ENCODE peak calls at places on chromosome 4, in five cellular contexts. One of them, this sample, is unnamed. For H3K9me3, the result is how much of the 10 kb centered on the place peaks cover.

GRCh38 chr4:98283219-98284199 is 22.3 kb downstream of the RAP1GDS1 start:
- DNase-seq in HCT116: no peak
- DNase-seq in SK-N-MC: no peak
- DNase-seq in prostate gland: no peak
- DNase-seq in upper lobe of left lung: no peak
- DNase-seq in this sample: no peak

GRCh38 chr4:164440196-164440595 is 313.7 kb upstream of the SMIM31 start:
- DNase-seq in HCT116: no peak
- DNase-seq in SK-N-MC: no peak
- DNase-seq in prostate gland: no peak
- DNase-seq in upper lobe of left lung: no peak
- DNase-seq in this sample: no peak

GRCh38 chr4:138222041-138222440 is 20.1 kb downstream of the SLC7A11 start:
- DNase-seq in HCT116: no peak
- DNase-seq in SK-N-MC: peak
- DNase-seq in prostate gland: no peak
- DNase-seq in upper lobe of left lung: no peak
- DNase-seq in this sample: no peak

GRCh38 chr4:11746734-11747133 is 318.0 kb upstream of the HS3ST1 start:
- DNase-seq in HCT116: no peak
- DNase-seq in SK-N-MC: no peak
- DNase-seq in prostate gland: no peak
- DNase-seq in upper lobe of left lung: no peak
- DNase-seq in this sample: no peak

GRCh38 chr4:40227284-40227683 is 30.5 kb downstream of the RHOH start:
- DNase-seq in HCT116: no peak
- DNase-seq in SK-N-MC: peak
- DNase-seq in prostate gland: no peak
- DNase-seq in upper lobe of left lung: no peak
- DNase-seq in this sample: no peak

GRCh38 chr4:158809611-158810486 is 41.0 kb downstream of the FNIP2 start:
- DNase-seq in HCT116: peak
- DNase-seq in SK-N-MC: no peak
- DNase-seq in prostate gland: peak
- DNase-seq in upper lobe of left lung: no peak
- DNase-seq in this sample: no peak

GRCh38 chr4:23970193-23970850 is 80.5 kb upstream of the PPARGC1A start:
- DNase-seq in HCT116: no peak
- DNase-seq in SK-N-MC: no peak
- DNase-seq in prostate gland: no peak
- DNase-seq in upper lobe of left lung: no peak
- DNase-seq in this sample: no peak

GRCh38 chr4:14168919-14169318 is 541.4 kb upstream of the BOD1L1 start:
- DNase-seq in HCT116: no peak
- DNase-seq in SK-N-MC: no peak
- DNase-seq in prostate gland: no peak
- DNase-seq in upper lobe of left lung: no peak
- DNase-seq in this sample: no peak

GRCh38 chr4:26410385-26411293 is 79.6 kb downstream of the CCKAR start:
- DNase-seq in HCT116: no peak
- DNase-seq in SK-N-MC: peak
- DNase-seq in prostate gland: peak
- DNase-seq in upper lobe of left lung: no peak
- DNase-seq in this sample: no peak

GRCh38 chr4:6749340-6750171 is 33.0 kb upstream of the KIAA0232 start:
- DNase-seq in HCT116: peak
- DNase-seq in SK-N-MC: no peak
- DNase-seq in prostate gland: peak
- DNase-seq in upper lobe of left lung: peak
- DNase-seq in this sample: no peak

GRCh38 chr4:157824006-157824405 is 348.8 kb downstream of the GASK1B start:
- DNase-seq in HCT116: no peak
- DNase-seq in SK-N-MC: no peak
- DNase-seq in prostate gland: no peak
- DNase-seq in upper lobe of left lung: peak
- DNase-seq in this sample: no peak

GRCh38 chr4:80434238-80434637 is 98.7 kb downstream of the CFAP299 start:
- DNase-seq in HCT116: no peak
- DNase-seq in SK-N-MC: no peak
- DNase-seq in prostate gland: no peak
- DNase-seq in upper lobe of left lung: no peak
- DNase-seq in this sample: no peak

GRCh38 chr4:25182941-25183340 is 22.7 kb upstream of the SEPSECS start:
- DNase-seq in HCT116: no peak
- DNase-seq in SK-N-MC: no peak
- DNase-seq in prostate gland: no peak
- DNase-seq in upper lobe of left lung: no peak
- DNase-seq in this sample: no peak

GRCh38 chr4:77994194-77994721 is 62.9 kb upstream of the FRAS1 start:
- DNase-seq in HCT116: peak
- DNase-seq in SK-N-MC: peak
- DNase-seq in prostate gland: peak
- DNase-seq in upper lobe of left lung: no peak
- DNase-seq in this sample: no peak

GRCh38 chr4:82797048-82797590 is 1.5 kb downstream of the SCD5 start:
- DNase-seq in HCT116: no peak
- DNase-seq in SK-N-MC: no peak
- DNase-seq in prostate gland: no peak
- DNase-seq in upper lobe of left lung: no peak
- DNase-seq in this sample: no peak

DNA sequence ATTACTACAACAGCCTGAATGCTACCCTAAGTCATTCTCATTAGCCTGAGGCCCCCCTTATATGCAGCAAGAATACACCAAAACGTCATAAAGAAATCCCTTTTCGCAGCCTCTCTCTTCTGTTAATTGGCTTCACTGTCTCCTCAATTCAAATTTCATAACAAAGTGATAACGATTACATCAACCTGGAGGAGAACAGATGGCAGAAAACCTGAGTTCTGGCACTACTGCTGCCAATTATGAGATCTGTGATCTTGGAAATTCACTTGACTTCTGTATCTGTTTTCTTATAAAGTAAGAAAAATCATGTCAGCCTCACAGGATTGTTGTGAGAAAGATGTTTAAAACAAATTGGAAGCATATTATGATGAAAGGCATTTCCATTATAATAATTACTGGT is 1663.2 kb downstream of the STIM2 start:
- DNase-seq in HCT116: no peak
- DNase-seq in SK-N-MC: no peak
- DNase-seq in prostate gland: no peak
- DNase-seq in upper lobe of left lung: no peak
- DNase-seq in this sample: no peak
- H3K9me3 ChIP-seq in HCT116: under half
- H3K9me3 ChIP-seq in SK-N-MC: under half
- H3K9me3 ChIP-seq in prostate gland: under half
- H3K9me3 ChIP-seq in upper lobe of left lung: under half
- H3K9me3 ChIP-seq in this sample: under half

GRCh38 chr4:4870493-4871266 is 11.2 kb downstream of the MSX1 start:
- DNase-seq in HCT116: no peak
- DNase-seq in SK-N-MC: no peak
- DNase-seq in prostate gland: no peak
- DNase-seq in upper lobe of left lung: no peak
- DNase-seq in this sample: no peak
- TF ChIP-seq POLR2AphosphoS5 in HCT116: no peak
- TF ChIP-seq POLR2AphosphoS5 in SK-N-MC: no peak
- TF ChIP-seq POLR2AphosphoS5 in prostate gland: no peak
- TF ChIP-seq POLR2AphosphoS5 in upper lobe of left lung: no peak
- TF ChIP-seq POLR2AphosphoS5 in this sample: no peak

GRCh38 chr4:52001616-52002015 is 18.5 kb downstream of the LRRC66 start:
- DNase-seq in HCT116: no peak
- DNase-seq in SK-N-MC: no peak
- DNase-seq in prostate gland: no peak
- DNase-seq in upper lobe of left lung: no peak
- DNase-seq in this sample: no peak
- H3K9me3 ChIP-seq in HCT116: under half
- H3K9me3 ChIP-seq in SK-N-MC: under half
- H3K9me3 ChIP-seq in prostate gland: under half
- H3K9me3 ChIP-seq in upper lobe of left lung: under half
- H3K9me3 ChIP-seq in this sample: under half

GRCh38 chr4:73417342-73417741 is 13.3 kb downstream of the ALB start:
- DNase-seq in HCT116: no peak
- DNase-seq in SK-N-MC: no peak
- DNase-seq in prostate gland: no peak
- DNase-seq in upper lobe of left lung: no peak
- DNase-seq in this sample: no peak
- TF ChIP-seq POLR2AphosphoS5 in HCT116: no peak
- TF ChIP-seq POLR2AphosphoS5 in SK-N-MC: no peak
- TF ChIP-seq POLR2AphosphoS5 in prostate gland: no peak
- TF ChIP-seq POLR2AphosphoS5 in upper lobe of left lung: no peak
- TF ChIP-seq POLR2AphosphoS5 in this sample: no peak

GRCh38 chr4:173525118-173526033 is 4.7 kb downstream of the HAND2 start:
- DNase-seq in HCT116: no peak
- DNase-seq in SK-N-MC: no peak
- DNase-seq in prostate gland: no peak
- DNase-seq in upper lobe of left lung: peak
- DNase-seq in this sample: peak
- H3K9me3 ChIP-seq in HCT116: under half
- H3K9me3 ChIP-seq in SK-N-MC: under half
- H3K9me3 ChIP-seq in prostate gland: under half
- H3K9me3 ChIP-seq in upper lobe of left lung: under half
- H3K9me3 ChIP-seq in this sample: under half

GRCh38 chr4:17687237-17687857 is 72.9 kb downstream of the MED28 start:
- DNase-seq in HCT116: no peak
- DNase-seq in SK-N-MC: no peak
- DNase-seq in prostate gland: no peak
- DNase-seq in upper lobe of left lung: no peak
- DNase-seq in this sample: no peak
- TF ChIP-seq POLR2AphosphoS5 in HCT116: no peak
- TF ChIP-seq POLR2AphosphoS5 in SK-N-MC: no peak
- TF ChIP-seq POLR2AphosphoS5 in prostate gland: no peak
- TF ChIP-seq POLR2AphosphoS5 in upper lobe of left lung: no peak
- TF ChIP-seq POLR2AphosphoS5 in this sample: no peak

This sample was measured in vagina.